ENCODE peak calls at places on chromosomes 11 and 22, in ten cellular contexts. P is foreskin keratinocyte; C is neuronal stem cell; O is naive thymus-derived CD8-positive, alpha-beta T cell; V is HL-60; J is HEK293T; R is T follicular helper cell; A is T-helper 2 cell; Z is Calu3; L is NCI-H2171. Y is an unnamed sample.

GRCh38 chr11:66743271-66743968 is 14.4 kb upstream of the SPTBN2 start:
- DNase-seq in Z (peak), P (peak), A (no peak), L (no peak), J (no peak), C (no peak), R (no peak), O (no peak), V (no peak), Y (no peak)

GRCh38 chr11:8661036-8661435 is 21.4 kb downstream of the TRIM66 start:
- DNase-seq in J (no peak), A (no peak), V (no peak), Z (no peak), L (no peak), O (no peak), P (no peak), R (no peak), C (no peak), Y (no peak)

GRCh38 chr22:22110548-22111266 is 128.1 kb upstream of the TOP3B start:
- DNase-seq in Z (peak), J (peak), A (no peak), P (peak), R (no peak), C (peak), V (peak), L (no peak), O (no peak), Y (no peak)

GRCh38 chr22:46547179-46547882 is 9.9 kb upstream of the CELSR1 start:
- DNase-seq in Z (peak), J (no peak), C (no peak), V (no peak), A (no peak), O (no peak), L (no peak), R (no peak), P (peak), Y (no peak)

GRCh38 chr11:73210916-73211667 is 7.0 kb upstream of the P2RY2 start:
- DNase-seq in L (no peak), O (no peak), R (no peak), A (no peak), Z (no peak), J (no peak), P (no peak), C (no peak), V (peak), Y (no peak)

GRCh38 chr11:124793466-124794278 is 6.5 kb downstream of the MSANTD2 start:
- DNase-seq in C (peak), J (peak), R (no peak), V (peak), L (no peak), Z (peak), A (no peak), O (peak), P (no peak), Y (peak)

GRCh38 chr22:32932176-32932575 is 126.0 kb downstream of the SYN3 start:
- DNase-seq in A (no peak), P (peak), V (no peak), Z (no peak), O (no peak), C (no peak), J (no peak), R (no peak), L (no peak), Y (no peak)

GRCh38 chr11:92180664-92181251 is 43.9 kb upstream of the FAT3 start:
- DNase-seq in L (no peak), Z (no peak), J (no peak), C (no peak), A (no peak), R (no peak), P (peak), O (no peak), V (no peak), Y (no peak)

GRCh38 chr22:27382947-27383346 is 418.6 kb downstream of the MN1 start:
- DNase-seq in O (no peak), J (no peak), Z (no peak), P (no peak), C (no peak), V (no peak), R (no peak), L (no peak), A (no peak), Y (no peak)

GRCh38 chr22:27507935-27508504 is 293.5 kb downstream of the MN1 start:
- DNase-seq in P (peak), O (no peak), R (no peak), L (no peak), Z (no peak), A (no peak), C (no peak), J (no peak), V (no peak), Y (no peak)

GRCh38 chr11:75286826-75287465 is 46.4 kb downstream of the TPBGL start:
- DNase-seq in J (no peak), A (no peak), P (no peak), L (no peak), Z (no peak), C (no peak), R (no peak), O (no peak), V (no peak), Y (no peak)

GRCh38 chr11:74319139-74319538 is 7.7 kb upstream of the P4HA3 start:
- DNase-seq in Z (no peak), P (peak), V (no peak), O (no peak), J (no peak), C (no peak), A (no peak), L (no peak), R (no peak), Y (no peak)

Y was measured in CD8-positive, alpha-beta memory T cell.